ENCODE peak calls at places on chromosomes 6 and 20, in ten cellular contexts. R is psoas muscle; T is H9; W is ovary; E is fibroblast of lung; I is CD4-positive, alpha-beta T cell; L is PC-9; O is PC-3; S is CD8-positive, alpha-beta T cell; Y is body of pancreas. B is an unnamed sample. For H3K9me3, the result is how much of the 10 kb centered on the place peaks cover.

GRCh38 chr6:161233986-161234620 is 39.8 kb downstream of the AGPAT4 start:
- DNase-seq in T (no peak), R (peak), Y (peak), S (no peak), O (peak), W (peak), L (no peak), I (no peak), E (peak), B (no peak)

GRCh38 chr6:104428201-104428600 is 431.5 kb downstream of the HACE1 start:
- DNase-seq in L (no peak), Y (no peak), S (no peak), R (no peak), E (no peak), T (no peak), O (no peak), I (no peak), W (no peak), B (no peak)

GRCh38 chr6:18039481-18039880 is 52.0 kb upstream of the KIF13A start:
- DNase-seq in L (no peak), Y (no peak), T (no peak), O (no peak), S (no peak), I (no peak), R (no peak), E (peak), W (no peak), B (no peak)

GRCh38 chr20:24764825-24765224 is 184.2 kb upstream of the CST7 start:
- DNase-seq in L (no peak), O (no peak), W (no peak), T (peak), Y (peak), E (no peak), R (no peak), S (no peak), I (peak), B (no peak)

GRCh38 chr6:90846824-90847223 is 260.0 kb upstream of the MAP3K7 start:
- DNase-seq in Y (no peak), L (no peak), O (peak), E (no peak), S (no peak), R (no peak), T (no peak), I (no peak), W (no peak), B (no peak)

GRCh38 chr6:133699986-133700385 is 188.9 kb upstream of the TCF21 start:
- DNase-seq in W (no peak), Y (no peak), R (no peak), I (no peak), L (no peak), T (no peak), S (no peak), E (no peak), O (no peak), B (no peak)

GRCh38 chr20:60785817-60786216 is 466.2 kb upstream of the CDH4 start:
- DNase-seq in W (no peak), L (no peak), R (no peak), O (no peak), T (no peak), I (no peak), Y (no peak), E (no peak), S (no peak), B (no peak)

GRCh38 chr6:90350689-90351554 is 54.3 kb upstream of the BACH2 start:
- DNase-seq in R (no peak), I (peak), S (peak), T (no peak), O (no peak), W (no peak), Y (peak), L (no peak), E (no peak), B (no peak)

GRCh38 chr6:43762410-43762768 is 7.6 kb upstream of the VEGFA start:
- DNase-seq in S (no peak), W (no peak), O (no peak), T (no peak), E (no peak), R (no peak), I (no peak), Y (peak), L (no peak), B (no peak)

GRCh38 chr20:57440678-57441509 is 49.7 kb downstream of the RBM38 start:
- DNase-seq in W (peak), S (no peak), T (peak), I (no peak), E (peak), L (no peak), O (no peak), Y (peak), R (peak), B (peak)

GRCh38 chr20:7660165-7660564 is 280.1 kb downstream of the HAO1 start:
- DNase-seq in E (no peak), I (no peak), W (no peak), L (no peak), Y (no peak), S (no peak), T (no peak), O (no peak), R (no peak), B (no peak)

GRCh38 chr6:1792989-1793388 is 183.3 kb downstream of the FOXC1 start:
- DNase-seq in L (no peak), R (no peak), W (no peak), T (peak), S (no peak), Y (peak), O (peak), E (no peak), I (no peak), B (no peak)

GRCh38 chr6:169340395-169340794 is 86.7 kb upstream of the THBS2 start:
- DNase-seq in R (no peak), Y (no peak), T (no peak), O (peak), L (no peak), W (no peak), S (no peak), E (peak), I (no peak), B (peak)

GRCh38 chr6:109454483-109455160 is 950 bp downstream of the MICAL1 start:
- DNase-seq in E (peak), O (no peak), S (peak), I (peak), L (no peak), W (no peak), R (peak), Y (peak), T (no peak), B (peak)

GRCh38 chr6:29071831-29072723 is 15.0 kb downstream of the OR2B3 start:
- DNase-seq in E (peak), T (peak), L (no peak), R (no peak), S (no peak), W (no peak), Y (peak), I (no peak), O (peak), B (no peak)

GRCh38 chr6:15595461-15596173 is 67.2 kb downstream of the DTNBP1 start:
- DNase-seq in L (no peak), S (no peak), R (no peak), I (no peak), T (no peak), Y (no peak), E (peak), W (no peak), O (no peak), B (peak)

GRCh38 chr20:46893877-46894578 is 615 bp upstream of the EYA2 start:
- DNase-seq in Y (no peak), O (peak), L (no peak), E (no peak), T (no peak), R (no peak), S (no peak), I (no peak), W (no peak), B (no peak)

GRCh38 chr6:155706341-155706740 is 250.7 kb upstream of the NOX3 start:
- DNase-seq in E (peak), S (no peak), R (no peak), T (no peak), L (no peak), O (no peak), W (no peak), I (no peak), Y (no peak), B (no peak)

GRCh38 chr6:163180874-163181541 is 233.5 kb upstream of the QKI start:
- DNase-seq in S (no peak), L (peak), T (peak), W (no peak), R (peak), O (peak), I (no peak), E (peak), Y (peak), B (peak)

GRCh38 chr6:113291751-113292445 is 565.2 kb upstream of the MARCKS start:
- DNase-seq in E (peak), T (no peak), I (no peak), R (no peak), O (peak), W (no peak), L (no peak), Y (no peak), S (no peak), B (no peak)

GRCh38 chr6:7938562-7939185 is 28.1 kb upstream of the TXNDC5 start:
- DNase-seq in W (no peak), R (no peak), S (no peak), I (no peak), E (no peak), L (no peak), O (no peak), Y (no peak), T (no peak), B (no peak)

GRCh38 chr6:144373195-144373594 is 88.1 kb downstream of the UTRN start:
- DNase-seq in Y (no peak), E (no peak), T (no peak), I (no peak), R (no peak), S (no peak), L (no peak), W (no peak), O (no peak), B (no peak)

GRCh38 chr6:109221543-109222195 is 126.4 kb downstream of the CEP57L1 start:
- DNase-seq in T (no peak), O (no peak), L (no peak), R (no peak), Y (no peak), I (no peak), S (no peak), E (no peak), W (no peak), B (no peak)

GRCh38 chr6:31968326-31968725 is 3.6 kb downstream of the DXO start:
- DNase-seq in T (no peak), L (no peak), I (no peak), E (no peak), S (no peak), O (no peak), Y (no peak), R (no peak), W (no peak), B (no peak)

GRCh38 chr6:166494757-166495486 is 91.6 kb downstream of the RAMACL start:
- DNase-seq in S (no peak), R (no peak), L (no peak), W (no peak), Y (no peak), I (no peak), T (no peak), E (no peak), O (no peak), B (no peak)

GRCh38 chr6:147633191-147633590 is 124.7 kb downstream of the SAMD5 start:
- DNase-seq in Y (no peak), W (no peak), I (no peak), O (no peak), S (no peak), R (no peak), T (no peak), E (no peak), L (no peak), B (no peak)

GRCh38 chr6:84269947-84270733 is 42.7 kb upstream of the CEP162 start:
- DNase-seq in T (no peak), I (no peak), S (no peak), R (no peak), E (no peak), L (no peak), O (no peak), Y (peak), W (no peak), B (no peak)

GRCh38 chr20:23146857-23147256 is 60.7 kb upstream of the CD93 start:
- DNase-seq in E (peak), W (no peak), L (no peak), I (no peak), T (no peak), O (no peak), R (no peak), Y (no peak), S (no peak), B (no peak)

GRCh38 chr6:139367810-139368321 is 6.6 kb downstream of the CITED2 start:
- DNase-seq in W (no peak), L (no peak), E (peak), I (no peak), O (no peak), S (no peak), T (peak), R (no peak), Y (no peak), B (no peak)

GRCh38 chr20:38723982-38724602 is at the start of gene SLC32A1:
- DNase-seq in T (peak), O (no peak), Y (no peak), W (no peak), I (no peak), S (no peak), E (no peak), L (no peak), R (no peak), B (no peak)

GRCh38 chr20:276620-277495 is 13.7 kb downstream of the C20orf96 start:
- DNase-seq in O (no peak), I (no peak), T (peak), R (no peak), W (no peak), S (no peak), E (no peak), Y (no peak), L (no peak), B (no peak)

GRCh38 chr20:46584508-46584907 is 34.1 kb upstream of the OCSTAMP start:
- DNase-seq in W (no peak), S (no peak), L (no peak), T (no peak), E (no peak), Y (no peak), R (no peak), O (no peak), I (no peak), B (no peak)

GRCh38 chr6:143107440-143107839 is 46.8 kb downstream of the AIG1 start:
- DNase-seq in Y (no peak), R (no peak), W (no peak), I (no peak), L (no peak), E (no peak), O (no peak), T (no peak), S (no peak), B (no peak)

GRCh38 chr20:21238818-21239530 is 64.2 kb upstream of the XRN2 start:
- DNase-seq in Y (no peak), S (no peak), W (no peak), E (no peak), R (no peak), T (no peak), O (no peak), I (no peak), L (no peak), B (no peak)

GRCh38 chr6:94417364-94417763 is 998.0 kb upstream of the EPHA7 start:
- DNase-seq in R (no peak), I (no peak), S (no peak), E (no peak), W (no peak), O (no peak), T (no peak), L (no peak), Y (no peak), B (no peak)
- TF ChIP-seq CTCF in R (no peak), I (no peak), S (no peak), E (no peak), W (no peak), O (no peak), T (no peak), L (no peak), Y (no peak), B (no peak)

DNA sequence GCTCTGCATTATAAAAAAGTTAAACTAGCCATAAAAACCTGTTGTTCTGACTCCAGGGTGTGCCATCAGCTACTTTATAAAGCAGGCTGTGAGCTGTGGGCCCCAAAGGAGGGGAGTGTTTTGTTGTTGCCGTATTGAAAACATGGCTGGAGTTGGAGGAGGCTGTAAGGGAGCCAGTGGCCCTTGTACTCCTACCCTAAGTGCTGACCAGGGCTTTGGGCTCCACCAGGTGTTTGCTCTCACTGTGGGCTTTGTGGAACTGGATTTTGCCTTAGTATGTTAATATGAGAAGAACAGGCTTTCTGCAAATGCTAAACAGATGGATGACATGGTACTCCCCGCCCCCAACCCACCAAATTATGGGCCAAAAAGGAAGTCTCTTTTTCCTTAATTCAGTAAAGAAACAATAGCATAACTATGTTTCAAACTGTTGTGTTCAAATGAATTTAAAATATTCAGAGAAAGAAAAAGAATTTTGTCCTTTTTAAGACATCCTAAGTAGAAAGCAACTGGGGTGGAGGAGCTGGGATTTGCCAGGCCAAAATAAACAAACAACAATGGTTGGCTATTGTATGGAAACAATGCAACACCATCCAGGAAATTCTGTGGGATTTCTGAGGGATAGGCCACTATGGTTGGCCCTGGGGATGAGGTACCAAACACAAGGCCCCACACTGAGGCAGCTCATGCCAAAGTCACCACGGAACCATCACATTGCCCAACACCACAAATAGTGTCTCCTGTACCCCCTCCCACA is 63.3 kb downstream of the PLCG1 start:
- DNase-seq in E (no peak), O (no peak), W (no peak), L (no peak), R (no peak), T (no peak), I (no peak), Y (no peak), S (no peak), B (no peak)
- H3K27ac ChIP-seq in E (no peak), O (no peak), W (no peak), L (no peak), R (no peak), T (no peak), I (no peak), Y (no peak), S (no peak), B (no peak)

GRCh38 chr6:30282522-30282921 is 44.2 kb upstream of the TRIM39 start:
- DNase-seq in E (no peak), R (no peak), L (no peak), T (no peak), W (no peak), I (no peak), O (no peak), Y (no peak), S (no peak), B (no peak)
- H3K9me3 ChIP-seq in E (under half), R (half or more), L (half or more), T (under half), W (under half), I (half or more), O (under half), Y (half or more), S (under half), B (half or more)

GRCh38 chr6:12343122-12343439 is 52.9 kb downstream of the EDN1 start:
- DNase-seq in T (no peak), S (no peak), E (no peak), I (no peak), W (no peak), R (no peak), L (no peak), O (peak), Y (no peak), B (no peak)
- TF ChIP-seq CTCF in T (no peak), S (no peak), E (no peak), I (no peak), W (no peak), R (no peak), L (no peak), O (no peak), Y (no peak), B (no peak)

GRCh38 chr20:10609726-10610125 is 64.1 kb downstream of the JAG1 start:
- DNase-seq in Y (no peak), R (no peak), E (peak), O (no peak), I (no peak), T (no peak), W (no peak), S (no peak), L (no peak), B (no peak)
- H3K27ac ChIP-seq in Y (no peak), R (peak), E (peak), O (peak), I (no peak), T (no peak), W (peak), S (no peak), L (peak), B (peak)

GRCh38 chr6:164817662-164818061 is 491.7 kb downstream of the C6orf118 start:
- DNase-seq in R (no peak), S (no peak), I (no peak), L (no peak), O (no peak), T (no peak), Y (no peak), W (no peak), E (no peak), B (no peak)

GRCh38 chr6:164807125-164807524 is 502.3 kb downstream of the C6orf118 start:
- DNase-seq in I (no peak), S (no peak), Y (no peak), L (no peak), E (no peak), W (no peak), T (no peak), O (no peak), R (no peak), B (no peak)

GRCh38 chr6:164812706-164813105 is 496.7 kb downstream of the C6orf118 start:
- DNase-seq in L (no peak), O (no peak), T (no peak), W (no peak), I (no peak), R (no peak), S (no peak), Y (no peak), E (no peak), B (no peak)
- H3K9me3 ChIP-seq in L (under half), O (under half), T (under half), W (under half), I (under half), R (under half), S (under half), Y (under half), E (under half), B (under half)

DNA sequence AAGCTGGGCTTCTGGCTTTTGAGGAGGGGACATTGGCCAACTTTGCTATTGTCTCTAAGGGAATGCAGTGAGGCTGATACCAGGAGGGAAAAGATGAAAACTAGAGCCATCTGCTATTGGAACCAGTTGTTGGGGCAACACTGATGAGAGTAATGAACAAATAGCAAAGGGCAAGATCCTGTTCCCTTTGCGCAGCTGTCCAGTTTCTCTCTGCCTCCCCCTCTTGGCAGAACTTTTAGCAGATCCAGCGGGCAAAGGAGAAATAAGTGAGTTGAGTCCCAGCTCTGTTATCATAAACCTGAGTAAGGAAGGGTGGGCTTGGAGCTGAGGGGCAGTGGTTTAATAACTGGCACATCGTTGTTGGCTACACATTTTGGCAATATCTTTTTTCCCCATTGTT is 126.8 kb downstream of the AKAP7 start:
- DNase-seq in Y (no peak), R (no peak), T (no peak), W (no peak), I (no peak), L (no peak), E (no peak), S (no peak), O (no peak), B (no peak)
- TF ChIP-seq CTCF in Y (no peak), R (no peak), T (no peak), W (no peak), I (no peak), L (no peak), E (no peak), S (no peak), O (peak), B (no peak)

GRCh38 chr6:158005626-158006180 is 24.0 kb downstream of the SYNJ2 start:
- DNase-seq in S (no peak), Y (no peak), O (no peak), R (no peak), E (no peak), L (no peak), I (no peak), W (no peak), T (no peak), B (peak)

GRCh38 chr6:158002249-158002950 is 20.7 kb downstream of the SYNJ2 start:
- DNase-seq in O (peak), I (no peak), S (no peak), L (peak), T (no peak), R (no peak), E (no peak), Y (no peak), W (no peak), B (peak)

GRCh38 chr6:158002951-158003853 is 21.5 kb downstream of the SYNJ2 start:
- DNase-seq in R (peak), O (no peak), S (no peak), W (peak), E (peak), T (no peak), Y (no peak), I (no peak), L (peak), B (peak)

GRCh38 chr6:158004696-158005095 is 23.0 kb downstream of the SYNJ2 start:
- DNase-seq in T (no peak), R (no peak), Y (no peak), I (no peak), O (no peak), W (no peak), L (no peak), E (no peak), S (no peak), B (peak)

GRCh38 chr6:158003910-158004695 is 22.4 kb downstream of the SYNJ2 start:
- DNase-seq in O (no peak), W (no peak), T (no peak), Y (no peak), E (no peak), R (no peak), S (no peak), I (no peak), L (peak), B (peak)
- H3K27ac ChIP-seq in O (peak), W (peak), T (no peak), Y (peak), E (peak), R (peak), S (no peak), I (no peak), L (peak), B (peak)

GRCh38 chr6:148985499-148985898 is 238.7 kb downstream of the UST start:
- DNase-seq in W (no peak), O (no peak), E (no peak), I (no peak), Y (no peak), R (no peak), L (no peak), T (no peak), S (no peak), B (no peak)
- H3K9me3 ChIP-seq in W (under half), O (under half), E (under half), I (under half), Y (under half), R (under half), L (under half), T (under half), S (under half), B (under half)